ENCODE peak calls at places on chromosomes 16 and 17, in four cellular contexts. One of them, this sample, is unnamed.

GRCh38 chr17:73646409-73647305 is 2.4 kb upstream of the SDK2 start:
- DNase-seq in T-helper 2 cell: no peak
- DNase-seq in HT1080: no peak
- DNase-seq in upper lobe of right lung: peak
- DNase-seq in this sample: no peak

GRCh38 chr16:65023802-65024201 is 98.1 kb downstream of the CDH11 start:
- DNase-seq in T-helper 2 cell: no peak
- DNase-seq in upper lobe of right lung: no peak
- DNase-seq in HT1080: no peak
- DNase-seq in this sample: no peak

GRCh38 chr16:50842589-50842988 is 100.7 kb downstream of the CYLD start:
- DNase-seq in upper lobe of right lung: no peak
- DNase-seq in HT1080: peak
- DNase-seq in T-helper 2 cell: no peak
- DNase-seq in this sample: no peak

GRCh38 chr16:78376452-78376851 is 277.0 kb downstream of the WWOX start:
- DNase-seq in upper lobe of right lung: no peak
- DNase-seq in T-helper 2 cell: no peak
- DNase-seq in HT1080: no peak
- DNase-seq in this sample: no peak

GRCh38 chr17:32783602-32784001 is 93.3 kb downstream of the MYO1D start:
- DNase-seq in T-helper 2 cell: no peak
- DNase-seq in upper lobe of right lung: no peak
- DNase-seq in HT1080: peak
- DNase-seq in this sample: peak

GRCh38 chr17:41917192-41917591 is 1.6 kb downstream of the ACLY start:
- DNase-seq in HT1080: peak
- DNase-seq in upper lobe of right lung: no peak
- DNase-seq in T-helper 2 cell: no peak
- DNase-seq in this sample: peak

GRCh38 chr17:78883090-78883532 is 19.9 kb downstream of the CEP295NL start:
- DNase-seq in T-helper 2 cell: no peak
- DNase-seq in upper lobe of right lung: peak
- DNase-seq in HT1080: no peak
- DNase-seq in this sample: no peak

GRCh38 chr16:474420-475122 is 49.1 kb downstream of the RAB11FIP3 start:
- DNase-seq in upper lobe of right lung: no peak
- DNase-seq in T-helper 2 cell: no peak
- DNase-seq in HT1080: no peak
- DNase-seq in this sample: no peak

GRCh38 chr17:79777166-79777843 is 643 bp upstream of the CBX2 start:
- DNase-seq in upper lobe of right lung: peak
- DNase-seq in HT1080: peak
- DNase-seq in T-helper 2 cell: no peak
- DNase-seq in this sample: peak

GRCh38 chr17:75516619-75517276 is 420 bp downstream of the TSEN54 start:
- DNase-seq in HT1080: no peak
- DNase-seq in upper lobe of right lung: peak
- DNase-seq in T-helper 2 cell: peak
- DNase-seq in this sample: peak

GRCh38 chr17:48791128-48792032 is 25.6 kb downstream of the TTLL6 start:
- DNase-seq in HT1080: peak
- DNase-seq in T-helper 2 cell: no peak
- DNase-seq in upper lobe of right lung: peak
- DNase-seq in this sample: peak

GRCh38 chr17:283911-284675 is 68.5 kb downstream of the RPH3AL start:
- DNase-seq in T-helper 2 cell: no peak
- DNase-seq in upper lobe of right lung: peak
- DNase-seq in HT1080: no peak
- DNase-seq in this sample: no peak

GRCh38 chr17:77535435-77535834 is 394.7 kb downstream of the SEC14L1 start:
- DNase-seq in T-helper 2 cell: no peak
- DNase-seq in HT1080: peak
- DNase-seq in upper lobe of right lung: peak
- DNase-seq in this sample: no peak

GRCh38 chr17:29870836-29871430 is 59.1 kb downstream of the SSH2 start:
- DNase-seq in T-helper 2 cell: no peak
- DNase-seq in HT1080: no peak
- DNase-seq in upper lobe of right lung: no peak
- DNase-seq in this sample: no peak

GRCh38 chr17:76641501-76641900 is 2.1 kb downstream of the ST6GALNAC1 start:
- DNase-seq in upper lobe of right lung: no peak
- DNase-seq in T-helper 2 cell: no peak
- DNase-seq in HT1080: peak
- DNase-seq in this sample: peak

GRCh38 chr16:66844009-66844341 is 239 bp upstream of the CA7 start:
- DNase-seq in upper lobe of right lung: no peak
- DNase-seq in T-helper 2 cell: no peak
- DNase-seq in HT1080: no peak
- DNase-seq in this sample: no peak

GRCh38 chr16:68792465-68793324 is 50.6 kb upstream of the TANGO6 start:
- DNase-seq in T-helper 2 cell: no peak
- DNase-seq in upper lobe of right lung: no peak
- DNase-seq in HT1080: peak
- DNase-seq in this sample: no peak

GRCh38 chr17:27538156-27538955 is 82.1 kb downstream of the KSR1 start:
- DNase-seq in T-helper 2 cell: no peak
- DNase-seq in HT1080: no peak
- DNase-seq in upper lobe of right lung: peak
- DNase-seq in this sample: no peak

GRCh38 chr17:39018267-39019134 is 51.3 kb upstream of the FBXO47 start:
- DNase-seq in upper lobe of right lung: no peak
- DNase-seq in HT1080: no peak
- DNase-seq in T-helper 2 cell: no peak
- DNase-seq in this sample: no peak

GRCh38 chr17:7438050-7438614 is 1.2 kb upstream of the FGF11 start:
- DNase-seq in upper lobe of right lung: peak
- DNase-seq in T-helper 2 cell: peak
- DNase-seq in HT1080: no peak
- DNase-seq in this sample: peak

GRCh38 chr17:36149296-36149820 is 27.1 kb downstream of the TBC1D3B start:
- DNase-seq in upper lobe of right lung: no peak
- DNase-seq in T-helper 2 cell: no peak
- DNase-seq in HT1080: peak
- DNase-seq in this sample: peak

GRCh38 chr16:68233085-68233834 is 2.7 kb downstream of the ESRP2 start:
- DNase-seq in HT1080: no peak
- DNase-seq in T-helper 2 cell: no peak
- DNase-seq in upper lobe of right lung: no peak
- DNase-seq in this sample: no peak

GRCh38 chr17:59572301-59572924 is 7.0 kb downstream of the DHX40 start:
- DNase-seq in upper lobe of right lung: no peak
- DNase-seq in T-helper 2 cell: no peak
- DNase-seq in HT1080: no peak
- DNase-seq in this sample: no peak